ENCODE peak calls at places on chromosomes 12 and 14, in eight cellular contexts. One of them, this sample, is unnamed.

GRCh38 chr12:60693019-60693626 is 1097.3 kb downstream of the SLC16A7 start:
- DNase-seq in ELR: no peak
- DNase-seq in activated CD4-positive, alpha-beta T cell treated with anti-CD3 and anti-CD28 coated beads, Interleukin-2, amount 50 U/mL, for 1 hour: no peak
- DNase-seq in endothelial cell: no peak
- DNase-seq in cardiac fibroblast: no peak
- DNase-seq in COR-L47: no peak
- DNase-seq in H54: no peak
- DNase-seq in HFF-Myc: no peak
- DNase-seq in this sample: no peak

GRCh38 chr12:112401903-112402498 is 7.4 kb downstream of the RPL6 start:
- DNase-seq in cardiac fibroblast: no peak
- DNase-seq in endothelial cell: no peak
- DNase-seq in ELR: no peak
- DNase-seq in activated CD4-positive, alpha-beta T cell treated with anti-CD3 and anti-CD28 coated beads, Interleukin-2, amount 50 U/mL, for 1 hour: no peak
- DNase-seq in COR-L47: no peak
- DNase-seq in H54: no peak
- DNase-seq in HFF-Myc: no peak
- DNase-seq in this sample: no peak

GRCh38 chr12:196436-196835 is 17.5 kb downstream of the SLC6A12 start:
- DNase-seq in COR-L47: no peak
- DNase-seq in cardiac fibroblast: no peak
- DNase-seq in H54: no peak
- DNase-seq in HFF-Myc: no peak
- DNase-seq in activated CD4-positive, alpha-beta T cell treated with anti-CD3 and anti-CD28 coated beads, Interleukin-2, amount 50 U/mL, for 1 hour: no peak
- DNase-seq in endothelial cell: no peak
- DNase-seq in ELR: no peak
- DNase-seq in this sample: no peak

GRCh38 chr12:78622529-78623221 is 241.9 kb upstream of the SYT1 start:
- DNase-seq in ELR: no peak
- DNase-seq in H54: no peak
- DNase-seq in HFF-Myc: no peak
- DNase-seq in cardiac fibroblast: no peak
- DNase-seq in COR-L47: no peak
- DNase-seq in activated CD4-positive, alpha-beta T cell treated with anti-CD3 and anti-CD28 coated beads, Interleukin-2, amount 50 U/mL, for 1 hour: no peak
- DNase-seq in endothelial cell: no peak
- DNase-seq in this sample: no peak

GRCh38 chr12:131863711-131864396 is 30.6 kb upstream of the ULK1 start:
- DNase-seq in endothelial cell: no peak
- DNase-seq in cardiac fibroblast: no peak
- DNase-seq in COR-L47: no peak
- DNase-seq in HFF-Myc: no peak
- DNase-seq in H54: no peak
- DNase-seq in ELR: no peak
- DNase-seq in activated CD4-positive, alpha-beta T cell treated with anti-CD3 and anti-CD28 coated beads, Interleukin-2, amount 50 U/mL, for 1 hour: no peak
- DNase-seq in this sample: no peak

GRCh38 chr12:95763809-95764253 is 26.7 kb downstream of the NTN4 start:
- DNase-seq in activated CD4-positive, alpha-beta T cell treated with anti-CD3 and anti-CD28 coated beads, Interleukin-2, amount 50 U/mL, for 1 hour: no peak
- DNase-seq in COR-L47: no peak
- DNase-seq in ELR: peak; percentile 93
- DNase-seq in cardiac fibroblast: peak; percentile 68
- DNase-seq in HFF-Myc: peak; percentile 27
- DNase-seq in H54: peak; percentile 65
- DNase-seq in endothelial cell: no peak
- DNase-seq in this sample: peak; percentile 28

GRCh38 chr12:77087427-77087826 is 22.1 kb upstream of the E2F7 start:
- DNase-seq in activated CD4-positive, alpha-beta T cell treated with anti-CD3 and anti-CD28 coated beads, Interleukin-2, amount 50 U/mL, for 1 hour: no peak
- DNase-seq in cardiac fibroblast: peak; percentile 71
- DNase-seq in endothelial cell: no peak
- DNase-seq in COR-L47: no peak
- DNase-seq in HFF-Myc: no peak
- DNase-seq in H54: no peak
- DNase-seq in ELR: peak; percentile 49
- DNase-seq in this sample: peak; percentile 43

GRCh38 chr12:57085999-57086950 is 2.6 kb upstream of the NAB2 start:
- DNase-seq in H54: no peak
- DNase-seq in endothelial cell: peak; percentile 55
- DNase-seq in cardiac fibroblast: peak; percentile 92
- DNase-seq in COR-L47: peak; percentile 61
- DNase-seq in HFF-Myc: peak; percentile 67
- DNase-seq in ELR: peak; percentile 82
- DNase-seq in activated CD4-positive, alpha-beta T cell treated with anti-CD3 and anti-CD28 coated beads, Interleukin-2, amount 50 U/mL, for 1 hour: peak; percentile 45
- DNase-seq in this sample: no peak

GRCh38 chr12:82942521-82942920 is 255.8 kb downstream of the TMTC2 start:
- DNase-seq in endothelial cell: no peak
- DNase-seq in activated CD4-positive, alpha-beta T cell treated with anti-CD3 and anti-CD28 coated beads, Interleukin-2, amount 50 U/mL, for 1 hour: no peak
- DNase-seq in COR-L47: no peak
- DNase-seq in HFF-Myc: no peak
- DNase-seq in H54: no peak
- DNase-seq in cardiac fibroblast: no peak
- DNase-seq in ELR: no peak
- DNase-seq in this sample: no peak

GRCh38 chr12:5796171-5797091 is 148.6 kb downstream of the ANO2 start:
- DNase-seq in ELR: peak; percentile 40
- DNase-seq in cardiac fibroblast: no peak
- DNase-seq in COR-L47: no peak
- DNase-seq in endothelial cell: peak; percentile 74
- DNase-seq in HFF-Myc: no peak
- DNase-seq in activated CD4-positive, alpha-beta T cell treated with anti-CD3 and anti-CD28 coated beads, Interleukin-2, amount 50 U/mL, for 1 hour: no peak
- DNase-seq in H54: peak; percentile 35
- DNase-seq in this sample: no peak

GRCh38 chr14:75229923-75230792 is 48.5 kb upstream of the FOS start:
- DNase-seq in ELR: peak; percentile 71
- DNase-seq in H54: no peak
- DNase-seq in activated CD4-positive, alpha-beta T cell treated with anti-CD3 and anti-CD28 coated beads, Interleukin-2, amount 50 U/mL, for 1 hour: peak; percentile 30
- DNase-seq in HFF-Myc: no peak
- DNase-seq in cardiac fibroblast: peak; percentile 76
- DNase-seq in COR-L47: peak; percentile 76
- DNase-seq in endothelial cell: no peak
- DNase-seq in this sample: peak; percentile 67

GRCh38 chr12:43762596-43762995 is 3.8 kb downstream of the IRAK4 start:
- DNase-seq in H54: no peak
- DNase-seq in COR-L47: no peak
- DNase-seq in endothelial cell: no peak
- DNase-seq in HFF-Myc: no peak
- DNase-seq in activated CD4-positive, alpha-beta T cell treated with anti-CD3 and anti-CD28 coated beads, Interleukin-2, amount 50 U/mL, for 1 hour: no peak
- DNase-seq in ELR: no peak
- DNase-seq in cardiac fibroblast: no peak
- DNase-seq in this sample: no peak

GRCh38 chr14:80419339-80419738 is 208.0 kb upstream of the DIO2 start:
- DNase-seq in activated CD4-positive, alpha-beta T cell treated with anti-CD3 and anti-CD28 coated beads, Interleukin-2, amount 50 U/mL, for 1 hour: no peak
- DNase-seq in HFF-Myc: no peak
- DNase-seq in ELR: no peak
- DNase-seq in COR-L47: peak; percentile 68
- DNase-seq in H54: no peak
- DNase-seq in endothelial cell: no peak
- DNase-seq in cardiac fibroblast: no peak
- DNase-seq in this sample: no peak

GRCh38 chr14:68568907-68569545 is 223.8 kb downstream of the ZFP36L1 start:
- DNase-seq in cardiac fibroblast: no peak
- DNase-seq in ELR: no peak
- DNase-seq in HFF-Myc: no peak
- DNase-seq in H54: no peak
- DNase-seq in endothelial cell: no peak
- DNase-seq in activated CD4-positive, alpha-beta T cell treated with anti-CD3 and anti-CD28 coated beads, Interleukin-2, amount 50 U/mL, for 1 hour: no peak
- DNase-seq in COR-L47: no peak
- DNase-seq in this sample: no peak

GRCh38 chr12:126362490-126362889 is 1297.3 kb downstream of the AACS start:
- DNase-seq in cardiac fibroblast: no peak
- DNase-seq in endothelial cell: no peak
- DNase-seq in ELR: no peak
- DNase-seq in H54: no peak
- DNase-seq in activated CD4-positive, alpha-beta T cell treated with anti-CD3 and anti-CD28 coated beads, Interleukin-2, amount 50 U/mL, for 1 hour: no peak
- DNase-seq in COR-L47: no peak
- DNase-seq in HFF-Myc: no peak
- DNase-seq in this sample: no peak

GRCh38 chr12:107847830-107848229 is 73.3 kb downstream of the ASCL4 start:
- DNase-seq in HFF-Myc: no peak
- DNase-seq in ELR: no peak
- DNase-seq in activated CD4-positive, alpha-beta T cell treated with anti-CD3 and anti-CD28 coated beads, Interleukin-2, amount 50 U/mL, for 1 hour: no peak
- DNase-seq in endothelial cell: peak; percentile 15
- DNase-seq in H54: no peak
- DNase-seq in COR-L47: no peak
- DNase-seq in cardiac fibroblast: no peak
- DNase-seq in this sample: no peak

GRCh38 chr14:76929927-76930326 is 98.6 kb downstream of the IRF2BPL start:
- DNase-seq in endothelial cell: no peak
- DNase-seq in cardiac fibroblast: no peak
- DNase-seq in ELR: no peak
- DNase-seq in H54: no peak
- DNase-seq in COR-L47: no peak
- DNase-seq in HFF-Myc: no peak
- DNase-seq in activated CD4-positive, alpha-beta T cell treated with anti-CD3 and anti-CD28 coated beads, Interleukin-2, amount 50 U/mL, for 1 hour: peak; percentile 61
- DNase-seq in this sample: no peak

GRCh38 chr12:15599266-15600037 is 189.7 kb downstream of the EPS8 start:
- DNase-seq in cardiac fibroblast: peak; percentile 97
- DNase-seq in H54: no peak
- DNase-seq in COR-L47: no peak
- DNase-seq in ELR: peak; percentile 5
- DNase-seq in HFF-Myc: no peak
- DNase-seq in activated CD4-positive, alpha-beta T cell treated with anti-CD3 and anti-CD28 coated beads, Interleukin-2, amount 50 U/mL, for 1 hour: no peak
- DNase-seq in endothelial cell: no peak
- DNase-seq in this sample: no peak

GRCh38 chr12:130846386-130846785 is 7.3 kb upstream of the STX2 start:
- DNase-seq in endothelial cell: no peak
- DNase-seq in HFF-Myc: peak; percentile 41
- DNase-seq in activated CD4-positive, alpha-beta T cell treated with anti-CD3 and anti-CD28 coated beads, Interleukin-2, amount 50 U/mL, for 1 hour: no peak
- DNase-seq in ELR: no peak
- DNase-seq in cardiac fibroblast: no peak
- DNase-seq in H54: no peak
- DNase-seq in COR-L47: no peak
- DNase-seq in this sample: no peak

GRCh38 chr14:102930753-102931579 is 8.5 kb downstream of the AMN start:
- DNase-seq in cardiac fibroblast: no peak
- DNase-seq in endothelial cell: no peak
- DNase-seq in COR-L47: no peak
- DNase-seq in HFF-Myc: no peak
- DNase-seq in H54: peak; percentile 89
- DNase-seq in activated CD4-positive, alpha-beta T cell treated with anti-CD3 and anti-CD28 coated beads, Interleukin-2, amount 50 U/mL, for 1 hour: no peak
- DNase-seq in ELR: peak; percentile 72
- DNase-seq in this sample: peak; percentile 45

GRCh38 chr12:104276192-104277131 is 27.1 kb upstream of the EID3 start:
- DNase-seq in activated CD4-positive, alpha-beta T cell treated with anti-CD3 and anti-CD28 coated beads, Interleukin-2, amount 50 U/mL, for 1 hour: no peak
- DNase-seq in H54: no peak
- DNase-seq in ELR: no peak
- DNase-seq in COR-L47: peak; percentile 56
- DNase-seq in HFF-Myc: no peak
- DNase-seq in endothelial cell: no peak
- DNase-seq in cardiac fibroblast: no peak
- DNase-seq in this sample: no peak

GRCh38 chr12:90338365-90338764 is 616.6 kb downstream of the CCER1 start:
- DNase-seq in HFF-Myc: no peak
- DNase-seq in activated CD4-positive, alpha-beta T cell treated with anti-CD3 and anti-CD28 coated beads, Interleukin-2, amount 50 U/mL, for 1 hour: no peak
- DNase-seq in COR-L47: no peak
- DNase-seq in ELR: no peak
- DNase-seq in endothelial cell: no peak
- DNase-seq in H54: no peak
- DNase-seq in cardiac fibroblast: no peak
- DNase-seq in this sample: no peak